ENCODE peak calls at places on chromosomes 5 and 9, in nine cellular contexts. G, Q, S, X, Z, V, Y, H and L are unnamed samples.

GRCh38 chr9:42852133-42852532 is 668.7 kb downstream of the SPATA31A6 start:
- DNase-seq in G (peak), Q (peak), S (peak), X (no peak), Z (peak), V (peak), Y (peak), H (peak), L (peak)

GRCh38 chr5:138953370-138954256 is 78.5 kb upstream of the LRRTM2 start:
- DNase-seq in G (peak), Q (no peak), S (peak), X (peak), Z (peak), V (no peak), Y (peak), H (no peak), L (peak)

GRCh38 chr5:158935215-158935614 is 164.5 kb downstream of the EBF1 start:
- DNase-seq in G (no peak), Q (no peak), S (no peak), X (no peak), Z (no peak), V (no peak), Y (no peak), H (no peak), L (no peak)

GRCh38 chr5:73747696-73748380 is 121.8 kb downstream of the ARHGEF28 start:
- DNase-seq in G (no peak), Q (no peak), S (no peak), X (no peak), Z (no peak), V (no peak), Y (peak), H (no peak), L (no peak)

GRCh38 chr9:35135988-35136387 is 20.3 kb upstream of the ATOSB start:
- DNase-seq in G (no peak), Q (no peak), S (no peak), X (no peak), Z (no peak), V (no peak), Y (no peak), H (no peak), L (no peak)

GRCh38 chr5:101942321-101942882 is 353.7 kb downstream of the SLCO4C1 start:
- DNase-seq in G (no peak), Q (no peak), S (no peak), X (no peak), Z (peak), V (peak), Y (peak), H (peak), L (no peak)

GRCh38 chr5:114412509-114413171 is 50.8 kb downstream of the KCNN2 start:
- DNase-seq in G (peak), Q (no peak), S (no peak), X (no peak), Z (no peak), V (no peak), Y (no peak), H (no peak), L (no peak)

GRCh38 chr5:111262815-111263214 is 38.6 kb downstream of the CAMK4 start:
- DNase-seq in G (no peak), Q (no peak), S (no peak), X (no peak), Z (no peak), V (no peak), Y (no peak), H (no peak), L (no peak)

GRCh38 chr9:17005085-17005484 is 129.8 kb upstream of the CNTLN start:
- DNase-seq in G (peak), Q (no peak), S (no peak), X (no peak), Z (no peak), V (peak), Y (peak), H (no peak), L (no peak)

GRCh38 chr9:131640438-131641181 is 95.3 kb downstream of the PRRT1B start:
- DNase-seq in G (peak), Q (no peak), S (peak), X (no peak), Z (no peak), V (no peak), Y (no peak), H (no peak), L (no peak)

GRCh38 chr5:1524799-1525623 is 1.3 kb upstream of the LPCAT1 start:
- DNase-seq in G (no peak), Q (no peak), S (no peak), X (no peak), Z (no peak), V (no peak), Y (no peak), H (no peak), L (no peak)

GRCh38 chr9:114053246-114054005 is 24.7 kb downstream of the AMBP start:
- DNase-seq in G (no peak), Q (no peak), S (no peak), X (no peak), Z (no peak), V (peak), Y (no peak), H (no peak), L (no peak)

GRCh38 chr5:148374693-148375360 is 8.9 kb upstream of the FBXO38 start:
- DNase-seq in G (peak), Q (peak), S (no peak), X (peak), Z (peak), V (peak), Y (peak), H (peak), L (no peak)

GRCh38 chr5:111892949-111893348 is 136.0 kb upstream of the NREP start:
- DNase-seq in G (no peak), Q (no peak), S (no peak), X (no peak), Z (peak), V (no peak), Y (peak), H (no peak), L (no peak)

GRCh38 chr5:98570661-98571181 is 202.7 kb upstream of the RGMB start:
- DNase-seq in G (peak), Q (no peak), S (no peak), X (no peak), Z (no peak), V (no peak), Y (no peak), H (no peak), L (no peak)

GRCh38 chr5:178371362-178372090 is 138.9 kb upstream of the PHYKPL start:
- DNase-seq in G (no peak), Q (no peak), S (no peak), X (no peak), Z (no peak), V (peak), Y (no peak), H (no peak), L (no peak)

GRCh38 chr9:133914483-133915342 is 77.4 kb downstream of the VAV2 start:
- DNase-seq in G (no peak), Q (no peak), S (no peak), X (no peak), Z (no peak), V (peak), Y (no peak), H (no peak), L (no peak)

GRCh38 chr5:2556375-2556966 is 195.0 kb downstream of the IRX2 start:
- DNase-seq in G (no peak), Q (no peak), S (no peak), X (no peak), Z (no peak), V (no peak), Y (no peak), H (no peak), L (no peak)

GRCh38 chr5:108617467-108618435 is 129.9 kb upstream of the FER start:
- DNase-seq in G (no peak), Q (no peak), S (no peak), X (no peak), Z (no peak), V (peak), Y (no peak), H (no peak), L (no peak)

GRCh38 chr5:21919417-21920022 is 933.6 kb downstream of the CDH12 start:
- DNase-seq in G (peak), Q (peak), S (no peak), X (no peak), Z (peak), V (peak), Y (peak), H (peak), L (no peak)

GRCh38 chr5:32471784-32472183 is 27.2 kb upstream of the ZFR start:
- DNase-seq in G (no peak), Q (no peak), S (no peak), X (no peak), Z (peak), V (peak), Y (peak), H (no peak), L (peak)

GRCh38 chr5:165227515-165227914 is 1722.1 kb downstream of the MAT2B start:
- DNase-seq in G (no peak), Q (no peak), S (no peak), X (no peak), Z (no peak), V (no peak), Y (no peak), H (no peak), L (no peak)

GRCh38 chr5:170289749-170290148 is 7.8 kb downstream of the LCP2 start:
- DNase-seq in G (no peak), Q (no peak), S (no peak), X (no peak), Z (no peak), V (no peak), Y (no peak), H (no peak), L (no peak)

GRCh38 chr5:69261034-69261433 is 26.3 kb downstream of the CDK7 start:
- DNase-seq in G (no peak), Q (no peak), S (no peak), X (no peak), Z (no peak), V (no peak), Y (peak), H (no peak), L (no peak)

GRCh38 chr5:142360051-142360498 is 35.3 kb upstream of the SPRY4 start:
- DNase-seq in G (no peak), Q (no peak), S (no peak), X (no peak), Z (no peak), V (peak), Y (no peak), H (no peak), L (no peak)